ENCODE peak calls at places on chromosomes 7 and 10, in five cellular contexts. O, Y, X, N and R are unnamed samples.

GRCh38 chr10:29795856-29796255 is 161.1 kb upstream of the SVIL start:
- DNase-seq in O (no peak), Y (peak; percentile 68), X (no peak), N (no peak), R (peak; percentile 27)

GRCh38 chr7:100951172-100951571 is 1.8 kb downstream of the MUC3A start:
- DNase-seq in O (no peak), Y (no peak), X (no peak), N (peak; percentile 98), R (no peak)

GRCh38 chr7:133561361-133561760 is 308.5 kb downstream of the EXOC4 start:
- DNase-seq in O (no peak), Y (peak; percentile 33), X (no peak), N (no peak), R (peak; percentile 52)

GRCh38 chr7:131555565-131556054 is 818 bp downstream of the PODXL start:
- DNase-seq in O (no peak), Y (peak; percentile 48), X (peak; percentile 79), N (no peak), R (no peak)

GRCh38 chr7:141221007-141221612 is 147.2 kb downstream of the TMEM178B start:
- DNase-seq in O (no peak), Y (no peak), X (no peak), N (peak; percentile 77), R (no peak)

GRCh38 chr10:1744524-1744923 is 7.2 kb upstream of the ADARB2 start:
- DNase-seq in O (no peak), Y (no peak), X (no peak), N (no peak), R (no peak)

GRCh38 chr10:7192831-7193348 is 217.9 kb downstream of the SFMBT2 start:
- DNase-seq in O (no peak), Y (no peak), X (no peak), N (no peak), R (no peak)

GRCh38 chr7:55100962-55101327 is 82.1 kb downstream of the EGFR start:
- DNase-seq in O (no peak), Y (no peak), X (no peak), N (no peak), R (no peak)

GRCh38 chr10:86225098-86225782 is 141.4 kb downstream of the GRID1 start:
- DNase-seq in O (no peak), Y (peak; percentile 87), X (no peak), N (no peak), R (peak; percentile 37)

GRCh38 chr10:102802920-102803534 is 34.2 kb downstream of the CYP17A1 start:
- DNase-seq in O (peak; percentile 99), Y (peak; percentile 94), X (no peak), N (peak; percentile 84), R (peak; percentile 88)

GRCh38 chr10:73847031-73847430 is 27.3 kb downstream of the CAMK2G start:
- DNase-seq in O (no peak), Y (no peak), X (no peak), N (no peak), R (no peak)

GRCh38 chr10:46234431-46235060 is 52.3 kb upstream of the ANTXRL start:
- DNase-seq in O (no peak), Y (no peak), X (peak; percentile 62), N (peak; percentile 40), R (no peak)

GRCh38 chr10:69567920-69568319 is 5.3 kb downstream of the NEUROG3 start:
- DNase-seq in O (peak; percentile 68), Y (peak; percentile 74), X (no peak), N (peak; percentile 92), R (peak; percentile 68)

GRCh38 chr10:73517166-73517888 is 21.5 kb upstream of the PPP3CB start:
- DNase-seq in O (peak; percentile 47), Y (no peak), X (no peak), N (no peak), R (no peak)

GRCh38 chr7:13240349-13240748 is 552.9 kb downstream of the ARL4A start:
- DNase-seq in O (peak; percentile 61), Y (peak; percentile 40), X (no peak), N (peak; percentile 63), R (peak; percentile 13)

GRCh38 chr7:64959072-64959747 is 31.6 kb downstream of the ZNF117 start:
- DNase-seq in O (no peak), Y (no peak), X (no peak), N (peak; percentile 65), R (no peak)

GRCh38 chr10:16809074-16809718 is 8.0 kb downstream of the RSU1 start:
- DNase-seq in O (peak; percentile 37), Y (peak; percentile 61), X (no peak), N (peak; percentile 87), R (peak; percentile 44)

GRCh38 chr10:11578802-11579255 is 32.6 kb downstream of the USP6NL start:
- DNase-seq in O (no peak), Y (no peak), X (no peak), N (no peak), R (no peak)

GRCh38 chr10:94546058-94546595 is 539 bp downstream of the HELLS start:
- DNase-seq in O (no peak), Y (peak; percentile 58), X (no peak), N (no peak), R (peak; percentile 50)

GRCh38 chr7:142773230-142773629 is 2.5 kb downstream of the PRSS2 start:
- DNase-seq in O (no peak), Y (no peak), X (no peak), N (no peak), R (no peak)

GRCh38 chr7:85021090-85021704 is 165.7 kb downstream of the SEMA3D start:
- DNase-seq in O (peak; percentile 23), Y (peak; percentile 55), X (no peak), N (no peak), R (no peak)

GRCh38 chr7:131016230-131016629 is 282.2 kb upstream of the KLF14 start:
- DNase-seq in O (no peak), Y (peak; percentile 27), X (no peak), N (peak; percentile 7), R (no peak)

GRCh38 chr7:778968-779451 is 51.9 kb upstream of the PRKAR1B start:
- DNase-seq in O (no peak), Y (no peak), X (peak; percentile 73), N (no peak), R (no peak)

GRCh38 chr10:114100848-114101741 is 57.4 kb downstream of the ADRB1 start:
- DNase-seq in O (peak; percentile 53), Y (peak; percentile 57), X (no peak), N (peak; percentile 70), R (peak; percentile 49)

GRCh38 chr7:114921636-114922150 is at the start of gene MDFIC:
- DNase-seq in O (no peak), Y (no peak), X (peak; percentile 75), N (no peak), R (no peak)

GRCh38 chr10:77702166-77702565 is 64.6 kb upstream of the KCNMA1 start:
- DNase-seq in O (peak; percentile 51), Y (peak; percentile 92), X (no peak), N (no peak), R (peak; percentile 85)

GRCh38 chr10:49395741-49396665 is at the start of gene DRGX:
- DNase-seq in O (no peak), Y (peak; percentile 19), X (no peak), N (peak; percentile 73), R (peak; percentile 12)
- H3K27me3 ChIP-seq in O (peaks cover 99% of the 10 kb centered on the region), Y (peaks cover 99% of the 10 kb centered on the region), X (peaks cover 65% of the 10 kb centered on the region), N (peaks cover 100% of the 10 kb centered on the region), R (peaks cover 91% of the 10 kb centered on the region)

DNA sequence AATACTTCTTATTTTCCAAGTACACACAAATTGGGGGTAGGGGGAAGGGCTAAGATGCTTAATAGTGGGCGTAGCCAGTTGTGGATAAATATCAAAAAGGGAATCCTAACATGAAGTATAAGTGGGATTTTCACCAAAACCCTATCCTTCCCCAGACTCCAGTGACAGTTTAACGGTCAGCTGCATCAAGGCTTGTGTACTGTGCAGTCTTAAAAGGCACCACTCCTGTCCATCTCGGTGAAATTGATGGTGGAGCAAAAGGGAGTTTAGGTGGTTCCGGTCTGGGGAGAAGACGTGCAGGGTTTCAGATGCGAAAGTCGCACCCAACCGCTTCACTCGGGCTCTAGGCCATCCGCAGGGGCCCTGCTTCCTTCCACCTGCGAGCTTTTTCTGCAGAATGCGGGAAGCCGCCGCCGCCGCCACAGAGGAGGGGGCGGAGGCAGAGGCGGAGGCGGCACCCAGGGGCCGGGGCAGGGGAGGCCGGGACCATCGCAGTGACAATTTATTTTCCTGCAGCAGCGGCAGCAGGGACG is at the start of gene STAMBPL1:
- DNase-seq in O (no peak), Y (no peak), X (peak; percentile 94), N (no peak), R (no peak)
- H3K4me1 ChIP-seq in O (no peaks in the 10 kb centered on the region), Y (peaks cover 37% of the 10 kb centered on the region), X (peaks cover 22% of the 10 kb centered on the region), N (no peaks in the 10 kb centered on the region), R (peaks cover 31% of the 10 kb centered on the region)

GRCh38 chr10:80137031-80137712 is 4.6 kb downstream of the PLAC9 start:
- DNase-seq in O (no peak), Y (peak; percentile 89), X (no peak), N (no peak), R (peak; percentile 83)

GRCh38 chr10:80141696-80142460 is 9.3 kb downstream of the PLAC9 start:
- DNase-seq in O (no peak), Y (no peak), X (no peak), N (peak; percentile 64), R (no peak)

GRCh38 chr10:80139290-80139689 is 6.8 kb downstream of the PLAC9 start:
- DNase-seq in O (no peak), Y (no peak), X (no peak), N (no peak), R (no peak)

GRCh38 chr10:80136134-80136571 is 3.6 kb downstream of the PLAC9 start:
- DNase-seq in O (no peak), Y (peak; percentile 97), X (no peak), N (no peak), R (peak; percentile 96)

DNA sequence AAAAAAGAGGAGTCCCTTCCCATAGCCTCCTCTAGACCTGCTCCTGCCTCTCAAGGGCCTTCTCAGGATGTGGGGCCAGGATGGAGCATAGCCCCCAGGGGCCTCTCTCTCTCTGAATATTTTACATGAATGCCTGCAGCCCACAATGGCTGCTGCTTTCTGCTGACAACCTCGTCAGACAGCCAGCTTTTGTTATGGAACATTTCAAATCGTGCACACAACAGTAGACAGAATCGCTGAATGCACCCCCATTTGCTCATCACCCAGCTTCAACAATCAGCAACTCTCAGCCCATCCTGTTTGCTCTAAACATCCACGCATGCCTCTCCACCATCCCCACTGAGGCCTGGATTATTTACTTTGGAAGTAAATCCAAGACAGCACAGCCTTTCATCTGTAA is 5.4 kb downstream of the PLAC9 start:
- DNase-seq in O (no peak), Y (no peak), X (no peak), N (no peak), R (no peak)
- H3K27me3 ChIP-seq in O (no peaks in the 10 kb centered on the region), Y (no peaks in the 10 kb centered on the region), X (peaks cover under 1% of the 10 kb centered on the region), N (peaks cover 9% of the 10 kb centered on the region), R (no peaks in the 10 kb centered on the region)

DNA sequence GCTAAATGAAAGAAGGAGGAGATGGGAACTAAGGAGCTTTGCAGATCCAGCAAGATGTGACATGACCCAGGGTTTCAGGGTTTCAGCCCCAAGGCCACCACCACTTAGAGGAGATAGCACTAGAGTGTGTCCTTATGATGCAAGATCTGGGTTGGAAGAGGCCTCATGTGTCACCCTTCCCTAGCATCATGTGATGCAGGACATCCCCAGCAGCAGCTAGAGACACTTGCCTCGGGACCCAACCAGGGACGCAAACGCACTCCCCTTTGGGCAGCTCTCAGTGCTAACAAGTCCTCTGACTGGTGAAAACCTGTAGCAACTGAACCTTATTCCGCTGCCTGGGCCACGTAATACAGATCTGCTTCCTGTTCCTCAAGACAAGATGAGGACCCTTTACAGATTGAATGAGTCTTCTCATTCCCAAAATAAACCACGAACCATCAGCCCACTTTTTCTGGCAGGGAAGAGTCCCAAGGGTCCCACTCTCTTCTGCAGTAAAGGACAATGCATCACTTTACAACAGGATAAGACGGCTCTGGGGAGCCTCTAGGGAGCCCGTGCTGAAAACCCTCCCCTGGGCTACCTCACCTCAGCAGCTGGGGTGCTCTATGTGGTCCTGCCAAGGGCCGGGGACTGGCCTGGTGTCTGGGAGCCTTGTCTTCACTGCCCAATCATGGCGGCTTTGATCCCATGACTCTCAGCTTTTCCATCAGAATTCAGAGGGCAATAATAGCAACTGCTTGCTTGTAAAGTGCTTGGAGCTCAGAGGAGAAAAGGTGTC is 44.8 kb upstream of the GDF10 start:
- DNase-seq in O (no peak), Y (no peak), X (no peak), N (peak; percentile 26), R (no peak)
- H3K4me1 ChIP-seq in O (peaks cover 20% of the 10 kb centered on the region), Y (no peaks in the 10 kb centered on the region), X (peaks cover 11% of the 10 kb centered on the region), N (peaks cover 9% of the 10 kb centered on the region), R (no peaks in the 10 kb centered on the region)